ENCODE peak calls at places on chromosomes 6 and 20, in six cellular contexts. V, D, J, R, T and S are unnamed samples.

GRCh38 chr6:33061987-33062386 is 11.5 kb downstream of the HLA-DPA1 start:
- DNase-seq in V (no peak), D (no peak), J (no peak), R (no peak), T (no peak), S (no peak)

GRCh38 chr6:31170987-31171671 is 647 bp upstream of the POU5F1 start:
- DNase-seq in V (no peak), D (no peak), J (no peak), R (no peak), T (no peak), S (no peak)

GRCh38 chr6:70673601-70674000 is 5.9 kb downstream of the SMAP1 start:
- DNase-seq in V (no peak), D (no peak), J (no peak), R (no peak), T (no peak), S (no peak)

GRCh38 chr20:60066438-60066823 is 108.2 kb downstream of the CDH26 start:
- DNase-seq in V (no peak), D (no peak), J (no peak), R (no peak), T (no peak), S (no peak)

GRCh38 chr6:99330159-99330558 is 19.3 kb downstream of the FAXC start:
- DNase-seq in V (peak; percentile 61), D (peak; percentile 43), J (peak; percentile 42), R (no peak), T (peak; percentile 42), S (peak; percentile 73)

GRCh38 chr20:824916-825315 is 8.6 kb upstream of the FAM110A start:
- DNase-seq in V (no peak), D (peak; percentile 9), J (no peak), R (no peak), T (no peak), S (no peak)

GRCh38 chr6:113082691-113083090 is 735.6 kb downstream of the RFPL4B start:
- DNase-seq in V (no peak), D (no peak), J (no peak), R (no peak), T (peak; percentile 87), S (no peak)

GRCh38 chr6:34981951-34982350 is 92.9 kb downstream of the ANKS1A start:
- DNase-seq in V (no peak), D (no peak), J (no peak), R (no peak), T (no peak), S (no peak)

GRCh38 chr6:95325858-95326257 is 251.5 kb upstream of the MANEA start:
- DNase-seq in V (no peak), D (no peak), J (no peak), R (no peak), T (peak; percentile 11), S (no peak)

GRCh38 chr20:3710703-3711417 is 1.5 kb downstream of the SIGLEC1 start:
- DNase-seq in V (peak; percentile 89), D (peak; percentile 74), J (peak; percentile 68), R (peak; percentile 26), T (no peak), S (peak; percentile 79)

GRCh38 chr6:37473364-37474095 is 26.2 kb downstream of the CCDC167 start:
- DNase-seq in V (no peak), D (peak; percentile 89), J (no peak), R (no peak), T (no peak), S (no peak)

GRCh38 chr20:52783769-52784168 is 188.4 kb upstream of the TSHZ2 start:
- DNase-seq in V (peak; percentile 28), D (no peak), J (peak; percentile 13), R (no peak), T (no peak), S (no peak)

GRCh38 chr6:106426258-106426657 is 65.7 kb downstream of the CRYBG1 start:
- DNase-seq in V (no peak), D (no peak), J (no peak), R (no peak), T (no peak), S (no peak)

GRCh38 chr6:153503810-153504209 is 372.7 kb upstream of the RGS17 start:
- DNase-seq in V (no peak), D (no peak), J (no peak), R (no peak), T (no peak), S (no peak)

GRCh38 chr6:3569817-3570216 is 113.0 kb upstream of the SLC22A23 start:
- DNase-seq in V (no peak), D (no peak), J (no peak), R (no peak), T (no peak), S (no peak)

GRCh38 chr6:105162377-105162776 is 17.4 kb downstream of the POPDC3 start:
- DNase-seq in V (no peak), D (no peak), J (no peak), R (no peak), T (no peak), S (no peak)

GRCh38 chr20:49575551-49576060 is 7.7 kb upstream of the PTGIS start:
- DNase-seq in V (no peak), D (peak; percentile 63), J (no peak), R (no peak), T (no peak), S (peak; percentile 34)

GRCh38 chr20:48224531-48224930 is 439.2 kb upstream of the SULF2 start:
- DNase-seq in V (no peak), D (no peak), J (no peak), R (no peak), T (no peak), S (no peak)

GRCh38 chr6:82608777-82609176 is 245.2 kb downstream of the TPBG start:
- DNase-seq in V (no peak), D (no peak), J (no peak), R (no peak), T (no peak), S (no peak)

GRCh38 chr20:17589161-17589834 is 19.4 kb downstream of the DSTN start:
- DNase-seq in V (no peak), D (no peak), J (no peak), R (no peak), T (no peak), S (no peak)

GRCh38 chr20:7744411-7744810 is 195.8 kb downstream of the HAO1 start:
- DNase-seq in V (no peak), D (no peak), J (no peak), R (no peak), T (no peak), S (no peak)